ENCODE peak calls at places on chromosome 7, in six cellular contexts. N, O, C, X, A and M are unnamed samples.

GRCh38 chr7:4882742-4883351 is 669 bp downstream of the RADIL start:
- DNase-seq in X (no peak), C (no peak), A (no peak), O (no peak), N (peak; percentile 12), M (no peak)

GRCh38 chr7:101179780-101180755 is at the start of gene NAT16:
- DNase-seq in O (no peak), A (no peak), X (no peak), N (no peak), C (no peak), M (no peak)

GRCh38 chr7:106952658-106953231 is 87.7 kb downstream of the PIK3CG start:
- DNase-seq in N (no peak), C (peak; percentile 46), A (no peak), X (no peak), O (no peak), M (no peak)

GRCh38 chr7:150903627-150904026 is 51.3 kb downstream of the AOC1 start:
- DNase-seq in X (no peak), A (no peak), C (no peak), N (no peak), O (peak; percentile 81), M (no peak)

GRCh38 chr7:132871419-132871818 is 210.5 kb downstream of the CHCHD3 start:
- DNase-seq in X (no peak), A (no peak), C (no peak), N (no peak), O (no peak), M (no peak)

GRCh38 chr7:128112781-128113221 is 81.6 kb upstream of the LRRC4 start:
- DNase-seq in A (no peak), C (no peak), O (no peak), X (no peak), N (no peak), M (no peak)

GRCh38 chr7:26005683-26006410 is 146.2 kb upstream of the NFE2L3 start:
- DNase-seq in A (peak; percentile 58), O (no peak), X (no peak), C (no peak), N (no peak), M (no peak)

GRCh38 chr7:37311282-37311868 is 137.3 kb downstream of the ELMO1 start:
- DNase-seq in X (no peak), A (peak; percentile 87), O (peak; percentile 7), N (no peak), C (peak; percentile 87), M (no peak)

GRCh38 chr7:133770863-133771492 is 356.2 kb upstream of the LRGUK start:
- DNase-seq in O (peak; percentile 80), A (no peak), N (peak; percentile 1), C (peak; percentile 32), X (no peak), M (no peak)

GRCh38 chr7:122430710-122431109 is 126.2 kb upstream of the FEZF1 start:
- DNase-seq in X (no peak), O (no peak), C (no peak), N (no peak), A (no peak), M (no peak)

GRCh38 chr7:140557809-140558518 is 78.7 kb upstream of the MKRN1 start:
- DNase-seq in N (no peak), O (no peak), C (no peak), A (peak; percentile 41), X (no peak), M (no peak)

GRCh38 chr7:28002638-28003037 is 178.0 kb downstream of the JAZF1 start:
- DNase-seq in A (no peak), X (no peak), O (peak; percentile 13), C (no peak), N (no peak), M (no peak)

GRCh38 chr7:151254316-151254715 is 5.8 kb upstream of the SMARCD3 start:
- DNase-seq in X (no peak), N (no peak), A (no peak), O (no peak), C (no peak), M (no peak)

GRCh38 chr7:102973096-102973802 is 60.4 kb downstream of the LRRC17 start:
- DNase-seq in A (peak; percentile 42), X (no peak), N (no peak), O (no peak), C (peak; percentile 85), M (no peak)

GRCh38 chr7:156523447-156524048 is 117.0 kb upstream of the RNF32 start:
- DNase-seq in X (no peak), N (no peak), C (no peak), O (no peak), A (no peak), M (no peak)

GRCh38 chr7:134364619-134365037 is 47.9 kb upstream of the SLC35B4 start:
- DNase-seq in N (no peak), C (peak; percentile 13), A (no peak), O (peak; percentile 41), X (no peak), M (no peak)

GRCh38 chr7:70736715-70737460 is 395.1 kb upstream of the GALNT17 start:
- DNase-seq in X (no peak), O (peak; percentile 89), C (peak; percentile 31), N (no peak), A (no peak), M (no peak)

GRCh38 chr7:117715784-117716445 is 157.3 kb downstream of the CTTNBP2 start:
- DNase-seq in O (peak; percentile 75), X (no peak), A (peak; percentile 46), C (peak; percentile 77), N (peak; percentile 27), M (peak; percentile 56)

GRCh38 chr7:77281780-77282478 is 82.3 kb upstream of the FGL2 start:
- DNase-seq in N (no peak), C (peak; percentile 39), X (no peak), O (no peak), A (no peak), M (no peak)

GRCh38 chr7:77461246-77461645 is 45.1 kb upstream of the GSAP start:
- DNase-seq in N (no peak), X (no peak), A (no peak), C (no peak), O (no peak), M (no peak)

GRCh38 chr7:99621271-99621670 is 4.5 kb downstream of the ZSCAN25 start:
- DNase-seq in C (no peak), A (no peak), N (no peak), O (no peak), X (no peak), M (no peak)
- H3K4me1 ChIP-seq in C (peaks cover 10% of the 10 kb centered on the region), A (peaks cover 29% of the 10 kb centered on the region), N (peaks cover 2% of the 10 kb centered on the region), O (no peaks in the 10 kb centered on the region), X (no peaks in the 10 kb centered on the region), M (no peaks in the 10 kb centered on the region)

DNA sequence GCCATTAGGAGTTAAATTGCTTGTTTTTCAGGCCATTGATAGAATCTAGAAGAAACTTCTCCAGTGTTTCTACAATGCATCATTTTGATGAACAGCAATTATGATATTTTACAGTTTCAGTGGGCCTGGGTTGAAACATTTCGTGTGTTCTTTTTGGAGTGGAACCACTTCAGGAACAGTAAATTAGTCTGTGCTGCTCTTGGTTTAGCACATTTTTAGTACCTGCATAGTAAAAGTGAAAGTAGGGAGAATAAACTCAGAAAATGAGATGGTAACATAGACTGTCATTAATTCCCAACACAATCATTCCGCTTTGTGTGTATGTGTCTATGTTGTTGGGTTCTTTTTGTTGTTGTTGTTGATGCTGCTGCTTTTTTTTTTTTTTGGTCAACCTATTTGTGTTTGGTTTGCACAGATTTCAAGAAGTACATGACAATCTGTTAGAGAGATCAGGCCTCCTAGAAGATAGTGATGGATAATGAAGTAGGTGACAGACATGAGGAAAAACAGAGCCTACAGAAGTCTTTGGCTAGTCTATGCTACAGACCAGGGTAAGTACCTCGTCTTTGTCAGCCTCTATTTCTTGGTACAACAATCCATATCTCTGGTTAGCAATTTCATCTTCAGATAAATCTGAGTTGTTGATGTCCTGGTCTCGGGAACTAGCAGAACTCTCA is 154.0 kb upstream of the TARP start:
- DNase-seq in O (no peak), A (no peak), C (no peak), X (no peak), N (no peak), M (no peak)
- H4K91ac ChIP-seq in O (no peak overlapping the region), A (no peak overlapping the region), C (no peak overlapping the region), X (no peak overlapping the region), N (no peak overlapping the region), M (no peak overlapping the region)

DNA sequence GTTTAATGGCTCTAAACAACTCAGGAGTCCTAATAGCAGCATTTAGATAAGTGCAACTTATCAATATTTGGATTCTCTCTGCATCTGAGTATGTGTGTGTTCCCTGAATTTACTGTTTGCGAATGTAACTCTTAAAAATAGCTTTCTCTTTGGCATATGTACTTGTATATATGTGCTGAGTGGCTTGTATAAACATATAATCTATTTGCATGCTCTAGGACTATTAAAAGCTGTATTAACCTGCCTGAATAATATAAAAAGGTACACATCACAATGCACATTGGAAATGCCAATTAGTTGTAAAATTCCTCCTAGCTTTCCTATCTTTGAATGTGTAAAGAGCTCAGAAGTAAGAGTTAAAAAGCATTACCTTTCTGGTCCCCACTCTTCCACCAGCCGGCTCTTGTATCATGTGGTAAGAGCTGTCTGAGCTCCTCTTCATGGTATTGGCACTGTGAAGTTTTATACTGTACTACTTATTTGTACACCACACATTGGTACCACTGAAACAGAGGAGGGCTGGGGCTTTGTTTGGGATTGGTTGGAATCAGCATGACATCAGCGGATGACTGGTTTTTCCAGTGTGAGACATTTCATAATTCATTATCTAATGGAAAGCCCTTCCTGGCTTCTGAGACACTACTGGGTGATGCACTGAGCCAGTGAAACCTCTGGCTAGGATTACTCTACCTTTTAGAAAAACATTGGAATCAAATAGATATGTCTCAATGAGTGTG is at the start of gene INHBA:
- DNase-seq in X (no peak), A (peak; percentile 21), C (peak; percentile 89), N (no peak), O (peak; percentile 98), M (no peak)
- H3K4me1 ChIP-seq in X (peaks cover 31% of the 10 kb centered on the region), A (peaks cover 20% of the 10 kb centered on the region), C (peaks cover 8% of the 10 kb centered on the region), N (peaks cover 26% of the 10 kb centered on the region), O (peaks cover 16% of the 10 kb centered on the region), M (peaks cover 8% of the 10 kb centered on the region)

GRCh38 chr7:130118801-130119200 is 48.5 kb downstream of the KLHDC10 start:
- DNase-seq in N (no peak), O (no peak), C (no peak), A (no peak), X (no peak), M (no peak)

GRCh38 chr7:130114374-130114773 is 44.0 kb downstream of the KLHDC10 start:
- DNase-seq in C (no peak), X (no peak), N (no peak), O (no peak), A (no peak), M (no peak)

GRCh38 chr7:130113887-130114286 is 43.6 kb downstream of the KLHDC10 start:
- DNase-seq in A (peak; percentile 10), O (no peak), N (no peak), X (no peak), C (no peak), M (no peak)

GRCh38 chr7:130114776-130115175 is 44.4 kb downstream of the KLHDC10 start:
- DNase-seq in X (no peak), O (no peak), A (peak; percentile 79), N (no peak), C (no peak), M (no peak)

DNA sequence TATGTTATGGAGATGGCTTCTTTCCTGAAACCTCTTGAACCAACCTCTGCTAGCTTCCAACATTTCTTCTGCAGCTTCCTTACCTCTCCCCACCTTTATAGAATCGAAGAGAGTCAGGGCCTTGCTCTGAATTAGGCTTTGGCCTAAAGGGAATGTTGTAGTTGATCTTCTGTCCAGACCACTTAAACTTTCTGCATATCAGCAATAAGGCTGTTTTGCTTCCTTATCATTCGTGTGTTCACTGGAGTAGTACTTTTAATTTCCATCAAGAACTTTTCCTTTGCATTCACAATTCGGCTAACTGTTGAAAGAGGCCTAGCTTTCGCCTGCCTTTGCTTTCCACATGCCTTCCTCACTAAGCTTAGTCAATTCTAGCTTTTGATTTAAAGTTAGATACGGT is 48.0 kb downstream of the KLHDC10 start:
- DNase-seq in A (no peak), X (no peak), O (no peak), C (no peak), N (no peak), M (no peak)
- H4K91ac ChIP-seq in A (no peak overlapping the region), X (no peak overlapping the region), O (no peak overlapping the region), C (no peak overlapping the region), N (no peak overlapping the region), M (no peak overlapping the region)